ENCODE peak calls at places on chromosomes 7 and 10, in nine cellular contexts. Y is colonic mucosa, L is lower lobe of right lung, K is AG10803, S is tibial nerve, D is endodermal cell, P is omental fat pad, X is heart right ventricle, B is GM06990. Q is an unnamed sample.

GRCh38 chr10:110360857-110361474 is 56.2 kb upstream of the SMNDC1 start:
- DNase-seq in Y (no peak), L (no peak), K (no peak), S (no peak), D (no peak), P (no peak), X (no peak), B (no peak), Q (no peak)

GRCh38 chr10:78511324-78512204 is 477.9 kb downstream of the RPS24 start:
- DNase-seq in Y (peak; percentile 11), L (no peak), K (no peak), S (peak; percentile 29), D (no peak), P (no peak), X (no peak), B (no peak), Q (no peak)

GRCh38 chr7:155682484-155682883 is 38.0 kb downstream of the RBM33 start:
- DNase-seq in Y (no peak), L (no peak), K (no peak), S (no peak), D (no peak), P (no peak), X (no peak), B (no peak), Q (no peak)

GRCh38 chr7:74104702-74105101 is 21.1 kb downstream of the LIMK1 start:
- DNase-seq in Y (no peak), L (no peak), K (no peak), S (no peak), D (no peak), P (no peak), X (no peak), B (no peak), Q (no peak)

GRCh38 chr10:46250898-46251856 is 35.6 kb upstream of the ANTXRL start:
- DNase-seq in Y (peak; percentile 15), L (no peak), K (no peak), S (no peak), D (no peak), P (no peak), X (no peak), B (no peak), Q (no peak)

GRCh38 chr7:149205690-149206381 is 10.5 kb downstream of the ZNF282 start:
- DNase-seq in Y (no peak), L (no peak), K (no peak), S (no peak), D (no peak), P (no peak), X (no peak), B (no peak), Q (no peak)

GRCh38 chr7:143068446-143068845 is 16.3 kb downstream of the OR6V1 start:
- DNase-seq in Y (no peak), L (no peak), K (no peak), S (no peak), D (no peak), P (no peak), X (no peak), B (no peak), Q (no peak)

GRCh38 chr10:80470266-80470665 is 16.2 kb downstream of the TSPAN14 start:
- DNase-seq in Y (no peak), L (no peak), K (no peak), S (no peak), D (no peak), P (no peak), X (no peak), B (no peak), Q (no peak)

GRCh38 chr10:55628260-55628701 is 732.8 kb downstream of the ZWINT start:
- DNase-seq in Y (peak; percentile 16), L (peak; percentile 39), K (no peak), S (no peak), D (peak; percentile 85), P (no peak), X (no peak), B (no peak), Q (peak; percentile 20)

GRCh38 chr7:40682696-40683095 is 547.9 kb downstream of the SUGCT start:
- DNase-seq in Y (no peak), L (no peak), K (peak; percentile 39), S (no peak), D (no peak), P (no peak), X (no peak), B (no peak), Q (no peak)

GRCh38 chr7:40676220-40676619 is 541.4 kb downstream of the SUGCT start:
- DNase-seq in Y (no peak), L (no peak), K (no peak), S (no peak), D (no peak), P (no peak), X (no peak), B (no peak), Q (no peak)

GRCh38 chr7:40675741-40676140 is 540.9 kb downstream of the SUGCT start:
- DNase-seq in Y (no peak), L (no peak), K (no peak), S (no peak), D (no peak), P (no peak), X (no peak), B (no peak), Q (no peak)

GRCh38 chr7:40680657-40681056 is 545.9 kb downstream of the SUGCT start:
- DNase-seq in Y (no peak), L (no peak), K (peak; percentile 16), S (no peak), D (no peak), P (no peak), X (no peak), B (no peak), Q (no peak)
- TF ChIP-seq CTCF in Y (peak; percentile 25), L (peak; percentile 33), K (peak; percentile 55), S (no peak), D (peak; percentile 71), P (no peak), X (peak; percentile 45), B (peak; percentile 41), Q (peak; percentile 35)

GRCh38 chr10:23291551-23292334 is 52.9 kb downstream of the C10orf67 start:
- DNase-seq in Y (no peak), L (no peak), K (no peak), S (no peak), D (no peak), P (no peak), X (no peak), B (no peak), Q (no peak)

GRCh38 chr10:23293973-23294372 is 50.6 kb downstream of the C10orf67 start:
- DNase-seq in Y (no peak), L (no peak), K (no peak), S (no peak), D (no peak), P (no peak), X (no peak), B (no peak), Q (no peak)

GRCh38 chr10:23294638-23295247 is 49.9 kb downstream of the C10orf67 start:
- DNase-seq in Y (no peak), L (no peak), K (peak; percentile 16), S (no peak), D (no peak), P (no peak), X (no peak), B (no peak), Q (no peak)

DNA sequence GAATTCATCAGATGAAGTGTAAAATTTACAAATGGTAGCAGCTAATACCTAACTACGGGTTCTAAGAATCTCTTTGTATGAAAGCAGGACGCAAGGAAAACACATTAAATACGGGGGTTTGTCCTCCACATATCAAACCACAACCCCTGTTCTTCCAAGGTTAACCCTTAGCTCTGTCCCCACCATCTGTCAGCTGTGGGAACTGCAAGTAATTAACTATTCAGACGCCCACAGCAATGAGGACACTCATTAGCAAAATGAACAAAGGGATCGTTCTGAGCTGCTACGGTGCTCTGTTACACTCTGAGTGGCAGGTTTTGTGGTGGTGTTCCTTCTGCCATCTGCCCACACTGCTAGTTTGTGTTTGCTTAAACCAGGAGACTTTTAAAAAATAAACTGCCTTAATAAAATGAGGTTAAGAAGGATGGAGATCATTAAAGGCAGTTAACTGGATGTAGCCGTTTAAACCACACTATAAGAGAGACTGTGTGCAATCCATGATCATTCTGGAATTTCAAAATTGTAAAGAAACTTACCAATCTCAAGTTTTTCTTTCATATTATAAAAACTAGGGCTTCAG is 51.4 kb downstream of the C10orf67 start:
- DNase-seq in Y (peak; percentile 27), L (no peak), K (peak; percentile 7), S (no peak), D (peak; percentile 88), P (no peak), X (no peak), B (no peak), Q (no peak)
- TF ChIP-seq CTCF in Y (no peak), L (peak; percentile 34), K (peak; percentile 58), S (no peak), D (peak; percentile 82), P (no peak), X (no peak), B (peak; percentile 70), Q (peak; percentile 78)

DNA sequence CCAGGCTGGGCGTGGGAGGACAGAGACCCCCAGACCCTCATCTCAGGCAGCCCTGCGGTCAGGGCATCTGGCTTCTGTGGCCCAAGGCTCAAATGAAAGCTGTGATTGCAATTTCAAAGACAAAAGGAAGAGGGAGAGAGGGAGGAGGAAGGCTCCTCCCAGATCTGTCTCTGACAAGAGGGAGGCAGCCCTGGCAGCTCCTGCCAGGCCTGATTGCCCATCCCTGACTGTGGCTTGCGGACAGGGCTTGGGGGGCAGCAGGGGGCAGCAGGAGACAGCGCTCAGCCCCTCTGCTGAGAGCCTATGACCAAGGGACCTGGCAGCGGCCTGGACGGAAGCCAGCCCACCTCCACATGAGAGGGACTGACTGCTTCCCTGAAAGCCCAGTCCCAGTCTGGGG is 91.8 kb downstream of the PTPRN2 start:
- DNase-seq in Y (no peak), L (no peak), K (no peak), S (no peak), D (peak; percentile 87), P (no peak), X (no peak), B (no peak), Q (peak; percentile 53)
- TF ChIP-seq CTCF in Y (no peak), L (no peak), K (no peak), S (no peak), D (peak; percentile 61), P (no peak), X (no peak), B (peak; percentile 25), Q (peak; percentile 17)

DNA sequence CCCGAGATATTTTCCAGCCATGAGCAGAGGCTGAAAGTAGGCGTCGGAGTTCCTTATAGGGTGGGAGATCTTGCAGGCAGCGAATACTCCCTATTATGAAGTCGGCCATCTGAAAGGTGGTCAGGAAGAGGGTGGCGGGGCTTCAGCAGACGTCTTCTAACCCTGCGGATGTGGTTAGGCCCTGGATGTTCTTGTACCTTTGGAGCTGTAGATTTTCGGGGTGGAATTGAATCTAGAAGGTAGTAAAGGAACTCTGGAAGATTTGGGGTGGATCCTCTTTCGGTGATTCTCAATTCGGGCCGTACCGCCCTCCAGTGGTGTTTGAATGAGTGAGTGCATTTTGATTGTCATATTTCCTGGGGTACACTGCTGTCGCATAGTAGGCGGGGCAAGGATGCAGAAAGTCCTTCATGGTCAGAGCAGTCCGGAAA is 635 bp downstream of the NUP205 start:
- DNase-seq in Y (peak; percentile 76), L (peak; percentile 60), K (peak; percentile 50), S (peak; percentile 71), D (peak; percentile 79), P (peak; percentile 45), X (peak; percentile 41), B (no peak), Q (peak; percentile 28)
- TF ChIP-seq CTCF in Y (peak; percentile 30), L (peak; percentile 50), K (peak; percentile 70), S (peak; percentile 32), D (peak; percentile 75), P (no peak), X (peak; percentile 53), B (peak; percentile 63), Q (peak; percentile 57)